ENCODE peak calls at places on chromosome 1, in ten cellular contexts. D, K, U, S, O, M, F, N, B and E are unnamed samples.

GRCh38 chr1:202237052-202237451 is 43.5 kb downstream of the LGR6 start:
- DNase-seq in D (peak; percentile 39), K (peak; percentile 28), U (no peak), S (peak; percentile 33), O (peak; percentile 86), M (no peak), F (no peak), N (no peak), B (no peak), E (no peak)

GRCh38 chr1:66370462-66370907 is 163.5 kb upstream of the SGIP1 start:
- DNase-seq in D (no peak), K (no peak), U (no peak), S (peak; percentile 59), O (no peak), M (no peak), F (no peak), N (no peak), B (no peak), E (no peak)

GRCh38 chr1:182249201-182249676 is 142.4 kb downstream of the GLUL start:
- DNase-seq in D (peak; percentile 38), K (no peak), U (no peak), S (peak; percentile 42), O (no peak), M (no peak), F (no peak), N (no peak), B (peak; percentile 68), E (no peak)

GRCh38 chr1:91651243-91651642 is 150.6 kb downstream of the CDC7 start:
- DNase-seq in D (no peak), K (peak; percentile 49), U (no peak), S (no peak), O (no peak), M (no peak), F (no peak), N (no peak), B (no peak), E (no peak)

GRCh38 chr1:94952539-94952938 is 25.6 kb upstream of the CNN3 start:
- DNase-seq in D (no peak), K (no peak), U (no peak), S (no peak), O (no peak), M (no peak), F (no peak), N (no peak), B (no peak), E (no peak)

GRCh38 chr1:184861755-184862336 is 107.2 kb upstream of the EDEM3 start:
- DNase-seq in D (no peak), K (no peak), U (no peak), S (no peak), O (no peak), M (no peak), F (no peak), N (no peak), B (no peak), E (peak; percentile 70)

GRCh38 chr1:5734414-5734813 is 257.8 kb downstream of the NPHP4 start:
- DNase-seq in D (no peak), K (no peak), U (no peak), S (no peak), O (peak; percentile 52), M (no peak), F (no peak), N (no peak), B (no peak), E (no peak)

GRCh38 chr1:37890378-37891014 is 31.1 kb upstream of the MTF1 start:
- DNase-seq in D (peak; percentile 72), K (peak; percentile 74), U (no peak), S (no peak), O (no peak), M (peak; percentile 43), F (no peak), N (no peak), B (no peak), E (peak; percentile 32)

GRCh38 chr1:1196431-1197187 is 9.8 kb downstream of the TNFRSF18 start:
- DNase-seq in D (no peak), K (no peak), U (peak; percentile 1), S (peak; percentile 3), O (peak; percentile 57), M (no peak), F (no peak), N (no peak), B (peak; percentile 53), E (no peak)

GRCh38 chr1:17441265-17441992 is 2.0 kb upstream of the RCC2 start:
- DNase-seq in D (peak; percentile 78), K (peak; percentile 73), U (no peak), S (no peak), O (no peak), M (peak; percentile 63), F (no peak), N (no peak), B (peak; percentile 21), E (peak; percentile 38)

GRCh38 chr1:61053712-61054608 is 28.4 kb upstream of the NFIA start:
- DNase-seq in D (no peak), K (no peak), U (peak; percentile 74), S (no peak), O (peak; percentile 84), M (no peak), F (no peak), N (no peak), B (peak; percentile 86), E (no peak)
- H3K4me3 ChIP-seq in D (no peak overlapping the region), K (peak overlapping the region; percentile 50), U (peak overlapping the region; percentile 90), S (peak overlapping the region; percentile 40), O (peak overlapping the region; percentile 10), M (no peak overlapping the region), F (peak overlapping the region; percentile 34), N (peak overlapping the region; percentile 20), B (peak overlapping the region; percentile 40), E (no peak overlapping the region)

DNA sequence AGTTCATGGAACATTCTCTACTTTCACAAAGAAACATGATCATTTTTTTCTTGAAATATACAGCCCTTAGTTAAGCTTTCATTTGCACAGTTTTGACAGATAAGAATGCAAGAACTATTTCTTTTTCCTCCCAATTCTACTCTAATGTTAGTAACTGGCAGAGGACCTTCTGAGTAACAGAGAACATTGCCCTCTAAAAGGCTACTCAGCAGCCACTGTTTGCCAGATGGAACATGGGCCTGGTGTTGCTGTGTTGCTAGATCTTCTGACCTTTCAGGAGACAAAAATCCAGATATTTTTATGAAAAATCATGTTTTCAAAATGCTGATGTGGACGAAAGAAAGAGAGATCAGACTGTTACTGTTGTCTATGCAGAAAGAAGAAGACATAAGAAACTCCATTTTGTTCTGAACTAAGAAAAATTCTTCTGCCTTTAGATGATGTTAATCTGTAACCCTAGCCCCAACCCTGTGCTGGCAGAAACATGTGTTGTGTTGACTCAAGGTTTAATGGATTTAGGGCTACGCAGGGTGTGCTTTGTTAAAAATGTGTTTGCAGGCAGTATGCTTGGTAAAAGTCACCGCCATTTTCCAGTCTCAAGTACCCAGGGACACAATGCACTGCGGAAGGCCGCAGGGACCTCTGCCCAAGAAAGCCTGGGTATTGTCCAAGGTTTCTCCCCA is 2.9 kb upstream of the PRDX6 start:
- DNase-seq in D (peak; percentile 55), K (peak; percentile 31), U (no peak), S (no peak), O (no peak), M (no peak), F (no peak), N (no peak), B (no peak), E (no peak)
- H3K4me3 ChIP-seq in D (peak overlapping the region; percentile 73), K (no peak overlapping the region), U (no peak overlapping the region), S (no peak overlapping the region), O (no peak overlapping the region), M (no peak overlapping the region), F (no peak overlapping the region), N (no peak overlapping the region), B (no peak overlapping the region), E (no peak overlapping the region)

GRCh38 chr1:51421961-51422360 is 91.6 kb upstream of the TTC39A start:
- DNase-seq in D (peak; percentile 54), K (peak; percentile 84), U (no peak), S (no peak), O (no peak), M (peak; percentile 75), F (no peak), N (peak; percentile 36), B (no peak), E (peak; percentile 50)

GRCh38 chr1:51423098-51423821 is 92.9 kb upstream of the TTC39A start:
- DNase-seq in D (no peak), K (peak; percentile 66), U (no peak), S (no peak), O (no peak), M (no peak), F (no peak), N (peak; percentile 19), B (no peak), E (no peak)

GRCh38 chr1:51418384-51418959 is 88.1 kb upstream of the TTC39A start:
- DNase-seq in D (no peak), K (no peak), U (no peak), S (no peak), O (no peak), M (no peak), F (no peak), N (no peak), B (no peak), E (no peak)

GRCh38 chr1:51422367-51423097 is 92.2 kb upstream of the TTC39A start:
- DNase-seq in D (no peak), K (no peak), U (no peak), S (no peak), O (no peak), M (no peak), F (no peak), N (no peak), B (no peak), E (no peak)

GRCh38 chr1:51420867-51421627 is 90.7 kb upstream of the TTC39A start:
- DNase-seq in D (no peak), K (no peak), U (no peak), S (no peak), O (no peak), M (no peak), F (no peak), N (no peak), B (no peak), E (no peak)
- H3K4me3 ChIP-seq in D (no peak overlapping the region), K (peak overlapping the region; percentile 44), U (peak overlapping the region; percentile 52), S (no peak overlapping the region), O (peak overlapping the region; percentile 34), M (peak overlapping the region; percentile 30), F (no peak overlapping the region), N (peak overlapping the region; percentile 28), B (no peak overlapping the region), E (no peak overlapping the region)

GRCh38 chr1:222369148-222369547 is 178.8 kb downstream of the HHIPL2 start:
- DNase-seq in D (no peak), K (no peak), U (no peak), S (no peak), O (no peak), M (no peak), F (no peak), N (no peak), B (no peak), E (no peak)

GRCh38 chr1:222369991-222370910 is 177.7 kb downstream of the HHIPL2 start:
- DNase-seq in D (peak; percentile 53), K (peak; percentile 33), U (no peak), S (no peak), O (no peak), M (peak; percentile 91), F (no peak), N (peak; percentile 63), B (peak; percentile 49), E (no peak)

GRCh38 chr1:222373216-222373615 is 174.7 kb downstream of the HHIPL2 start:
- DNase-seq in D (no peak), K (no peak), U (no peak), S (no peak), O (no peak), M (no peak), F (no peak), N (no peak), B (no peak), E (no peak)

GRCh38 chr1:222372221-222372620 is 175.7 kb downstream of the HHIPL2 start:
- DNase-seq in D (no peak), K (no peak), U (no peak), S (no peak), O (no peak), M (peak; percentile 33), F (no peak), N (no peak), B (no peak), E (no peak)

GRCh38 chr1:222370911-222371717 is 176.8 kb downstream of the HHIPL2 start:
- DNase-seq in D (no peak), K (peak; percentile 80), U (no peak), S (no peak), O (no peak), M (peak; percentile 97), F (no peak), N (peak; percentile 78), B (no peak), E (no peak)
- H3K4me3 ChIP-seq in D (no peak overlapping the region), K (no peak overlapping the region), U (no peak overlapping the region), S (no peak overlapping the region), O (no peak overlapping the region), M (no peak overlapping the region), F (no peak overlapping the region), N (no peak overlapping the region), B (no peak overlapping the region), E (no peak overlapping the region)